ENCODE peak calls at places on chromosomes 16 and 17, in eight cellular contexts. One of them, this sample, is unnamed.

GRCh38 chr17:8041249-8041928 is 2.5 kb downstream of the ALOX15B start:
- DNase-seq in CD8-positive, alpha-beta T cell: peak
- DNase-seq in cardiac muscle cell: peak
- DNase-seq in fibroblast of the aortic adventitia: peak
- DNase-seq in thoracic aorta: no peak
- DNase-seq in astrocyte of the spinal cord: peak
- DNase-seq in BE2C: peak
- DNase-seq in ascending aorta: no peak
- DNase-seq in this sample: peak

GRCh38 chr16:50213939-50214519 is 52.3 kb upstream of the ADCY7 start:
- DNase-seq in CD8-positive, alpha-beta T cell: no peak
- DNase-seq in cardiac muscle cell: peak
- DNase-seq in fibroblast of the aortic adventitia: peak
- DNase-seq in thoracic aorta: no peak
- DNase-seq in astrocyte of the spinal cord: peak
- DNase-seq in BE2C: no peak
- DNase-seq in ascending aorta: no peak
- DNase-seq in this sample: peak

GRCh38 chr17:17782425-17783120 is 54.2 kb downstream of the SREBF1 start:
- DNase-seq in CD8-positive, alpha-beta T cell: no peak
- DNase-seq in cardiac muscle cell: peak
- DNase-seq in fibroblast of the aortic adventitia: no peak
- DNase-seq in thoracic aorta: no peak
- DNase-seq in astrocyte of the spinal cord: peak
- DNase-seq in BE2C: no peak
- DNase-seq in ascending aorta: no peak
- DNase-seq in this sample: no peak

GRCh38 chr17:35050170-35050569 is 13.3 kb downstream of the RFFL start:
- DNase-seq in CD8-positive, alpha-beta T cell: no peak
- DNase-seq in cardiac muscle cell: no peak
- DNase-seq in fibroblast of the aortic adventitia: no peak
- DNase-seq in thoracic aorta: no peak
- DNase-seq in astrocyte of the spinal cord: no peak
- DNase-seq in BE2C: no peak
- DNase-seq in ascending aorta: no peak
- DNase-seq in this sample: no peak

GRCh38 chr16:56776562-56776961 is 46.6 kb downstream of the NUP93 start:
- DNase-seq in CD8-positive, alpha-beta T cell: no peak
- DNase-seq in cardiac muscle cell: peak
- DNase-seq in fibroblast of the aortic adventitia: peak
- DNase-seq in thoracic aorta: no peak
- DNase-seq in astrocyte of the spinal cord: peak
- DNase-seq in BE2C: peak
- DNase-seq in ascending aorta: no peak
- DNase-seq in this sample: no peak

GRCh38 chr16:67593288-67593687 is 31.0 kb downstream of the CTCF start:
- DNase-seq in CD8-positive, alpha-beta T cell: no peak
- DNase-seq in cardiac muscle cell: no peak
- DNase-seq in fibroblast of the aortic adventitia: no peak
- DNase-seq in thoracic aorta: no peak
- DNase-seq in astrocyte of the spinal cord: peak
- DNase-seq in BE2C: no peak
- DNase-seq in ascending aorta: no peak
- DNase-seq in this sample: no peak

GRCh38 chr17:2547176-2547575 is 35.5 kb upstream of the METTL16 start:
- DNase-seq in CD8-positive, alpha-beta T cell: no peak
- DNase-seq in cardiac muscle cell: no peak
- DNase-seq in fibroblast of the aortic adventitia: peak
- DNase-seq in thoracic aorta: no peak
- DNase-seq in astrocyte of the spinal cord: no peak
- DNase-seq in BE2C: peak
- DNase-seq in ascending aorta: no peak
- DNase-seq in this sample: no peak

GRCh38 chr17:732788-733720 is 658 bp downstream of the TLCD3A start:
- DNase-seq in CD8-positive, alpha-beta T cell: peak
- DNase-seq in cardiac muscle cell: peak
- DNase-seq in fibroblast of the aortic adventitia: peak
- DNase-seq in thoracic aorta: no peak
- DNase-seq in astrocyte of the spinal cord: peak
- DNase-seq in BE2C: peak
- DNase-seq in ascending aorta: no peak
- DNase-seq in this sample: no peak

GRCh38 chr16:90046122-90046970 is 27.1 kb upstream of the DBNDD1 start:
- DNase-seq in CD8-positive, alpha-beta T cell: no peak
- DNase-seq in cardiac muscle cell: no peak
- DNase-seq in fibroblast of the aortic adventitia: no peak
- DNase-seq in thoracic aorta: no peak
- DNase-seq in astrocyte of the spinal cord: no peak
- DNase-seq in BE2C: peak
- DNase-seq in ascending aorta: no peak
- DNase-seq in this sample: no peak

GRCh38 chr17:47975815-47976190 is 4.9 kb downstream of the CDK5RAP3 start:
- DNase-seq in CD8-positive, alpha-beta T cell: no peak
- DNase-seq in cardiac muscle cell: no peak
- DNase-seq in fibroblast of the aortic adventitia: no peak
- DNase-seq in thoracic aorta: no peak
- DNase-seq in astrocyte of the spinal cord: no peak
- DNase-seq in BE2C: no peak
- DNase-seq in ascending aorta: no peak
- DNase-seq in this sample: peak

GRCh38 chr17:4326112-4326511 is 40.4 kb downstream of the UBE2G1 start:
- DNase-seq in CD8-positive, alpha-beta T cell: no peak
- DNase-seq in cardiac muscle cell: no peak
- DNase-seq in fibroblast of the aortic adventitia: no peak
- DNase-seq in thoracic aorta: no peak
- DNase-seq in astrocyte of the spinal cord: no peak
- DNase-seq in BE2C: no peak
- DNase-seq in ascending aorta: no peak
- DNase-seq in this sample: no peak

GRCh38 chr17:83015511-83015910 is 63.9 kb upstream of the METRNL start:
- DNase-seq in CD8-positive, alpha-beta T cell: no peak
- DNase-seq in cardiac muscle cell: no peak
- DNase-seq in fibroblast of the aortic adventitia: no peak
- DNase-seq in thoracic aorta: no peak
- DNase-seq in astrocyte of the spinal cord: no peak
- DNase-seq in BE2C: no peak
- DNase-seq in ascending aorta: no peak
- DNase-seq in this sample: no peak

GRCh38 chr17:58624751-58625150 is 67.1 kb downstream of the TEX14 start:
- DNase-seq in CD8-positive, alpha-beta T cell: no peak
- DNase-seq in cardiac muscle cell: no peak
- DNase-seq in fibroblast of the aortic adventitia: no peak
- DNase-seq in thoracic aorta: no peak
- DNase-seq in astrocyte of the spinal cord: no peak
- DNase-seq in BE2C: no peak
- DNase-seq in ascending aorta: no peak
- DNase-seq in this sample: no peak

GRCh38 chr16:19677403-19677802 is 40.6 kb downstream of the KNOP1 start:
- DNase-seq in CD8-positive, alpha-beta T cell: no peak
- DNase-seq in cardiac muscle cell: no peak
- DNase-seq in fibroblast of the aortic adventitia: no peak
- DNase-seq in thoracic aorta: no peak
- DNase-seq in astrocyte of the spinal cord: no peak
- DNase-seq in BE2C: no peak
- DNase-seq in ascending aorta: no peak
- DNase-seq in this sample: no peak

GRCh38 chr16:55391760-55392375 is 67.9 kb downstream of the IRX6 start:
- DNase-seq in CD8-positive, alpha-beta T cell: no peak
- DNase-seq in cardiac muscle cell: no peak
- DNase-seq in fibroblast of the aortic adventitia: no peak
- DNase-seq in thoracic aorta: no peak
- DNase-seq in astrocyte of the spinal cord: no peak
- DNase-seq in BE2C: no peak
- DNase-seq in ascending aorta: no peak
- DNase-seq in this sample: no peak

GRCh38 chr17:20184191-20184590 is 175.0 kb downstream of the SPECC1 start:
- DNase-seq in CD8-positive, alpha-beta T cell: no peak
- DNase-seq in cardiac muscle cell: no peak
- DNase-seq in fibroblast of the aortic adventitia: no peak
- DNase-seq in thoracic aorta: no peak
- DNase-seq in astrocyte of the spinal cord: no peak
- DNase-seq in BE2C: no peak
- DNase-seq in ascending aorta: no peak
- DNase-seq in this sample: no peak

DNA sequence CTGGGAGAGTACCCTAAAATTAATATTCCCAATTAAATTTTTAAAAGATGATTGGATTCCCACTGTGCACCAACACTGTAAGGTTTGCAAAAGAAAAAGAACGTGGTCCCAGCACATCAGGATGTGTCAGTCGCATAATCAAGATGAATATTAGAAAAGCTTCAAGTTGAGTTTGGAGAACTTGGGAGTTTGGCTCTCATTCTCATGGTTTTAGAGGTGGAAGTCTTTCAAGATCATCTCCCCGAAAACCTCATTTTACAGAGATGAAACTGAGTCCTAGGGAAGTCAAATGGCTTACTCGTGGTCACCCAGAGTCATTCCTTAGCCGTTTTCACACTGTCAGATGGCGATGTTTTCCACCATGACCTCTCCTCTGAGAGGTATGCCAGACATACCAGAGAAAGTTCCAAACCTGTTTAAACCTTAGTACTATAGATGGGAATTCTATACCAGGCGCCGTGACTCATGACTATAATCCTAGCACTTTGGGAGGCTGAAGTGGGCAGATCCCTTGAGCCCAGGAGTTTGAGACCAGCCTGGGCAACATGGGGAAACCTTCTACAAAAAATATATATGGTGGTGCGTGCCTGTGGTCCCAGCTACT is 1.2 kb downstream of the SEC14L1 start:
- DNase-seq in CD8-positive, alpha-beta T cell: no peak
- DNase-seq in cardiac muscle cell: no peak
- DNase-seq in fibroblast of the aortic adventitia: no peak
- DNase-seq in thoracic aorta: no peak
- DNase-seq in astrocyte of the spinal cord: no peak
- DNase-seq in BE2C: no peak
- DNase-seq in ascending aorta: no peak
- DNase-seq in this sample: no peak
- H3K4me3 ChIP-seq in CD8-positive, alpha-beta T cell: peak
- H3K4me3 ChIP-seq in cardiac muscle cell: peak
- H3K4me3 ChIP-seq in fibroblast of the aortic adventitia: peak
- H3K4me3 ChIP-seq in thoracic aorta: peak
- H3K4me3 ChIP-seq in astrocyte of the spinal cord: peak
- H3K4me3 ChIP-seq in BE2C: peak
- H3K4me3 ChIP-seq in ascending aorta: peak
- H3K4me3 ChIP-seq in this sample: peak

GRCh38 chr16:85946680-85947510 is 47.9 kb downstream of the IRF8 start:
- DNase-seq in CD8-positive, alpha-beta T cell: no peak
- DNase-seq in cardiac muscle cell: no peak
- DNase-seq in fibroblast of the aortic adventitia: no peak
- DNase-seq in thoracic aorta: no peak
- DNase-seq in astrocyte of the spinal cord: no peak
- DNase-seq in BE2C: no peak
- DNase-seq in ascending aorta: no peak
- DNase-seq in this sample: no peak
- H3K4me3 ChIP-seq in CD8-positive, alpha-beta T cell: peak
- H3K4me3 ChIP-seq in cardiac muscle cell: no peak
- H3K4me3 ChIP-seq in fibroblast of the aortic adventitia: no peak
- H3K4me3 ChIP-seq in thoracic aorta: no peak
- H3K4me3 ChIP-seq in astrocyte of the spinal cord: no peak
- H3K4me3 ChIP-seq in BE2C: no peak
- H3K4me3 ChIP-seq in ascending aorta: no peak
- H3K4me3 ChIP-seq in this sample: no peak

GRCh38 chr17:65556014-65556909 is 5.2 kb downstream of the AXIN2 start:
- DNase-seq in CD8-positive, alpha-beta T cell: peak
- DNase-seq in cardiac muscle cell: peak
- DNase-seq in fibroblast of the aortic adventitia: peak
- DNase-seq in thoracic aorta: no peak
- DNase-seq in astrocyte of the spinal cord: peak
- DNase-seq in BE2C: peak
- DNase-seq in ascending aorta: peak
- DNase-seq in this sample: peak

GRCh38 chr17:65558311-65558682 is 3.2 kb downstream of the AXIN2 start:
- DNase-seq in CD8-positive, alpha-beta T cell: no peak
- DNase-seq in cardiac muscle cell: no peak
- DNase-seq in fibroblast of the aortic adventitia: no peak
- DNase-seq in thoracic aorta: no peak
- DNase-seq in astrocyte of the spinal cord: no peak
- DNase-seq in BE2C: no peak
- DNase-seq in ascending aorta: no peak
- DNase-seq in this sample: no peak

GRCh38 chr17:65556910-65557348 is 4.5 kb downstream of the AXIN2 start:
- DNase-seq in CD8-positive, alpha-beta T cell: no peak
- DNase-seq in cardiac muscle cell: no peak
- DNase-seq in fibroblast of the aortic adventitia: peak
- DNase-seq in thoracic aorta: no peak
- DNase-seq in astrocyte of the spinal cord: no peak
- DNase-seq in BE2C: no peak
- DNase-seq in ascending aorta: no peak
- DNase-seq in this sample: no peak

GRCh38 chr17:65558683-65559311 is 2.7 kb downstream of the AXIN2 start:
- DNase-seq in CD8-positive, alpha-beta T cell: no peak
- DNase-seq in cardiac muscle cell: peak
- DNase-seq in fibroblast of the aortic adventitia: no peak
- DNase-seq in thoracic aorta: no peak
- DNase-seq in astrocyte of the spinal cord: no peak
- DNase-seq in BE2C: no peak
- DNase-seq in ascending aorta: no peak
- DNase-seq in this sample: no peak

GRCh38 chr17:65557349-65558310 is 3.8 kb downstream of the AXIN2 start:
- DNase-seq in CD8-positive, alpha-beta T cell: peak
- DNase-seq in cardiac muscle cell: no peak
- DNase-seq in fibroblast of the aortic adventitia: peak
- DNase-seq in thoracic aorta: no peak
- DNase-seq in astrocyte of the spinal cord: peak
- DNase-seq in BE2C: no peak
- DNase-seq in ascending aorta: no peak
- DNase-seq in this sample: peak
- H3K4me3 ChIP-seq in CD8-positive, alpha-beta T cell: no peak
- H3K4me3 ChIP-seq in cardiac muscle cell: peak
- H3K4me3 ChIP-seq in fibroblast of the aortic adventitia: peak
- H3K4me3 ChIP-seq in thoracic aorta: no peak
- H3K4me3 ChIP-seq in astrocyte of the spinal cord: peak
- H3K4me3 ChIP-seq in BE2C: no peak
- H3K4me3 ChIP-seq in ascending aorta: no peak
- H3K4me3 ChIP-seq in this sample: no peak

GRCh38 chr16:86566966-86567700 is 504 bp downstream of the FOXC2 start:
- DNase-seq in CD8-positive, alpha-beta T cell: no peak
- DNase-seq in cardiac muscle cell: peak
- DNase-seq in fibroblast of the aortic adventitia: peak
- DNase-seq in thoracic aorta: no peak
- DNase-seq in astrocyte of the spinal cord: peak
- DNase-seq in BE2C: no peak
- DNase-seq in ascending aorta: peak
- DNase-seq in this sample: no peak

GRCh38 chr16:86566601-86566965 is at the start of gene FOXC2:
- DNase-seq in CD8-positive, alpha-beta T cell: no peak
- DNase-seq in cardiac muscle cell: peak
- DNase-seq in fibroblast of the aortic adventitia: peak
- DNase-seq in thoracic aorta: peak
- DNase-seq in astrocyte of the spinal cord: peak
- DNase-seq in BE2C: peak
- DNase-seq in ascending aorta: peak
- DNase-seq in this sample: no peak

GRCh38 chr16:86568677-86569623 is 2.3 kb downstream of the FOXC2 start:
- DNase-seq in CD8-positive, alpha-beta T cell: no peak
- DNase-seq in cardiac muscle cell: no peak
- DNase-seq in fibroblast of the aortic adventitia: no peak
- DNase-seq in thoracic aorta: no peak
- DNase-seq in astrocyte of the spinal cord: no peak
- DNase-seq in BE2C: no peak
- DNase-seq in ascending aorta: no peak
- DNase-seq in this sample: no peak

GRCh38 chr16:86569843-86570447 is 3.3 kb downstream of the FOXC2 start:
- DNase-seq in CD8-positive, alpha-beta T cell: no peak
- DNase-seq in cardiac muscle cell: no peak
- DNase-seq in fibroblast of the aortic adventitia: no peak
- DNase-seq in thoracic aorta: no peak
- DNase-seq in astrocyte of the spinal cord: no peak
- DNase-seq in BE2C: no peak
- DNase-seq in ascending aorta: no peak
- DNase-seq in this sample: no peak

GRCh38 chr16:86567701-86568571 is 1.3 kb downstream of the FOXC2 start:
- DNase-seq in CD8-positive, alpha-beta T cell: no peak
- DNase-seq in cardiac muscle cell: peak
- DNase-seq in fibroblast of the aortic adventitia: peak
- DNase-seq in thoracic aorta: no peak
- DNase-seq in astrocyte of the spinal cord: peak
- DNase-seq in BE2C: no peak
- DNase-seq in ascending aorta: peak
- DNase-seq in this sample: no peak
- H3K4me3 ChIP-seq in CD8-positive, alpha-beta T cell: no peak
- H3K4me3 ChIP-seq in cardiac muscle cell: peak
- H3K4me3 ChIP-seq in fibroblast of the aortic adventitia: peak
- H3K4me3 ChIP-seq in thoracic aorta: peak
- H3K4me3 ChIP-seq in astrocyte of the spinal cord: peak
- H3K4me3 ChIP-seq in BE2C: no peak
- H3K4me3 ChIP-seq in ascending aorta: peak
- H3K4me3 ChIP-seq in this sample: no peak

This sample was measured in Jurkat, Clone E6-1.